ENCODE peak calls at places on chromosomes 4 and X, in four cellular contexts. One of them, this sample, is unnamed.

GRCh38 chr4:165580379-165580905 is 201.6 kb downstream of the CPE start:
- DNase-seq in pancreas: no peak
- DNase-seq in brain microvascular endothelial cell: peak; percentile 85
- DNase-seq in HFF-Myc: peak; percentile 14
- DNase-seq in this sample: no peak

GRCh38 chrX:17544831-17545230 is 169.8 kb downstream of the NHS start:
- DNase-seq in HFF-Myc: no peak
- DNase-seq in brain microvascular endothelial cell: no peak
- DNase-seq in pancreas: no peak
- DNase-seq in this sample: no peak

GRCh38 chrX:140710710-140711109 is 1.2 kb downstream of the LINC00632 start:
- DNase-seq in brain microvascular endothelial cell: peak; percentile 30
- DNase-seq in HFF-Myc: no peak
- DNase-seq in pancreas: no peak
- DNase-seq in this sample: no peak

GRCh38 chr4:14837860-14838259 is 164.4 kb upstream of the CPEB2 start:
- DNase-seq in pancreas: no peak
- DNase-seq in brain microvascular endothelial cell: no peak
- DNase-seq in HFF-Myc: no peak
- DNase-seq in this sample: no peak

GRCh38 chrX:27336466-27337091 is 126.6 kb downstream of the PPP4R3C start:
- DNase-seq in brain microvascular endothelial cell: peak; percentile 15
- DNase-seq in pancreas: peak; percentile 24
- DNase-seq in HFF-Myc: peak; percentile 0
- DNase-seq in this sample: no peak

GRCh38 chr4:40210776-40211175 is 13.9 kb downstream of the RHOH start:
- DNase-seq in HFF-Myc: no peak
- DNase-seq in pancreas: no peak
- DNase-seq in brain microvascular endothelial cell: no peak
- DNase-seq in this sample: no peak

GRCh38 chr4:78656968-78657445 is 105.4 kb downstream of the ANXA3 start:
- DNase-seq in HFF-Myc: no peak
- DNase-seq in pancreas: no peak
- DNase-seq in brain microvascular endothelial cell: no peak
- DNase-seq in this sample: no peak

GRCh38 chrX:25275159-25275558 is 259.4 kb upstream of the ARX start:
- DNase-seq in HFF-Myc: no peak
- DNase-seq in brain microvascular endothelial cell: no peak
- DNase-seq in pancreas: no peak
- DNase-seq in this sample: no peak

GRCh38 chr4:87589531-87589930 is 18.8 kb upstream of the DSPP start:
- DNase-seq in HFF-Myc: peak; percentile 6
- DNase-seq in brain microvascular endothelial cell: peak; percentile 89
- DNase-seq in pancreas: no peak
- DNase-seq in this sample: no peak

GRCh38 chr4:142404191-142404611 is 441.9 kb downstream of the INPP4B start:
- DNase-seq in HFF-Myc: no peak
- DNase-seq in pancreas: no peak
- DNase-seq in brain microvascular endothelial cell: peak; percentile 77
- DNase-seq in this sample: no peak

GRCh38 chr4:85423414-85423813 is 51.5 kb upstream of the ARHGAP24 start:
- DNase-seq in HFF-Myc: no peak
- DNase-seq in pancreas: no peak
- DNase-seq in brain microvascular endothelial cell: no peak
- DNase-seq in this sample: no peak

GRCh38 chrX:13762015-13762414 is 27.5 kb downstream of the OFD1 start:
- DNase-seq in pancreas: no peak
- DNase-seq in HFF-Myc: no peak
- DNase-seq in brain microvascular endothelial cell: no peak
- DNase-seq in this sample: no peak

GRCh38 chr4:90837241-90837640 is 710.0 kb downstream of the CCSER1 start:
- DNase-seq in brain microvascular endothelial cell: no peak
- DNase-seq in HFF-Myc: no peak
- DNase-seq in pancreas: no peak
- DNase-seq in this sample: no peak

GRCh38 chr4:90833698-90834097 is 706.5 kb downstream of the CCSER1 start:
- DNase-seq in pancreas: no peak
- DNase-seq in HFF-Myc: no peak
- DNase-seq in brain microvascular endothelial cell: no peak
- DNase-seq in this sample: no peak
- H3K4me3 ChIP-seq in pancreas: no peak overlapping the region
- H3K4me3 ChIP-seq in HFF-Myc: no peak overlapping the region
- H3K4me3 ChIP-seq in brain microvascular endothelial cell: no peak overlapping the region
- H3K4me3 ChIP-seq in this sample: no peak overlapping the region

DNA sequence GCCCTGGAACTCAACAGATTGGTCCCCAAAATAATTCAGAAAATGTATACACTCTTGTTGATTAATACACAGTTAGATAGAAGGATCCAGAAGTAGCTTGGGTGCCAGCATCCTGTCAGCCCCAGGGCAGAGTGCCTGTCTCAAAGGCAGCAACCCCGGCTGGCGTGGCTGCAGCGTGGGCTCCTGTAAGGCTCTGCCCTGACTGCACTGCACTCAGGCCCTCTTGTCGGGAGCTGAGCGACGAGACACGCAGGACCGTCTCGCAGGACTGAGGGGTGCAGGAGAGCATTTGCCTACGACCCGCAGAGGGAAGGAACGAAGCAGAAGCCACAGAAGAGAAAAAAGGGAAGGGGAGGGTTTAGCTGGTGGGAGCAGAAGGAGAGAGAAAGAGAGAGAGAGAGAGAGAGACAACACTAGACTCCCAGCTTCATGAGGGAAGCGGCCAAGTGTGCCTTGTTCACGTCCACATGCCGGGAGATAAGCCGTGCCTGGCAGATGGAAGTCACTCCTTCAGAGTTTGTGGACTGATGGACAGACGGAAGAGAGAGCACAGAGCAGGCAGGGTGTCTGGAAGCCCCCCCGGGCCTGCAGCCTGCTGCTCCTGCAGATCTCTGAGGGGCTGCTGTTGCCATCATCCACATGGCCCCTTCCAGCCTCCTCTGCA is 38.7 kb upstream of the HELT start:
- DNase-seq in HFF-Myc: no peak
- DNase-seq in brain microvascular endothelial cell: no peak
- DNase-seq in pancreas: no peak
- DNase-seq in this sample: no peak
- TF ChIP-seq CTCF in HFF-Myc: no peak
- TF ChIP-seq CTCF in brain microvascular endothelial cell: no peak
- TF ChIP-seq CTCF in pancreas: no peak
- TF ChIP-seq CTCF in this sample: no peak

GRCh38 chrX:40145670-40146470 is 48.1 kb upstream of the BCOR start:
- DNase-seq in brain microvascular endothelial cell: no peak
- DNase-seq in HFF-Myc: no peak
- DNase-seq in pancreas: no peak
- DNase-seq in this sample: no peak

GRCh38 chrX:40145001-40145631 is 47.4 kb upstream of the BCOR start:
- DNase-seq in HFF-Myc: peak; percentile 33
- DNase-seq in pancreas: peak; percentile 34
- DNase-seq in brain microvascular endothelial cell: no peak
- DNase-seq in this sample: no peak

GRCh38 chrX:40147399-40148188 is 49.8 kb upstream of the BCOR start:
- DNase-seq in HFF-Myc: no peak
- DNase-seq in pancreas: no peak
- DNase-seq in brain microvascular endothelial cell: no peak
- DNase-seq in this sample: no peak

GRCh38 chrX:40148189-40148438 is 50.4 kb upstream of the BCOR start:
- DNase-seq in brain microvascular endothelial cell: no peak
- DNase-seq in HFF-Myc: no peak
- DNase-seq in pancreas: no peak
- DNase-seq in this sample: no peak

DNA sequence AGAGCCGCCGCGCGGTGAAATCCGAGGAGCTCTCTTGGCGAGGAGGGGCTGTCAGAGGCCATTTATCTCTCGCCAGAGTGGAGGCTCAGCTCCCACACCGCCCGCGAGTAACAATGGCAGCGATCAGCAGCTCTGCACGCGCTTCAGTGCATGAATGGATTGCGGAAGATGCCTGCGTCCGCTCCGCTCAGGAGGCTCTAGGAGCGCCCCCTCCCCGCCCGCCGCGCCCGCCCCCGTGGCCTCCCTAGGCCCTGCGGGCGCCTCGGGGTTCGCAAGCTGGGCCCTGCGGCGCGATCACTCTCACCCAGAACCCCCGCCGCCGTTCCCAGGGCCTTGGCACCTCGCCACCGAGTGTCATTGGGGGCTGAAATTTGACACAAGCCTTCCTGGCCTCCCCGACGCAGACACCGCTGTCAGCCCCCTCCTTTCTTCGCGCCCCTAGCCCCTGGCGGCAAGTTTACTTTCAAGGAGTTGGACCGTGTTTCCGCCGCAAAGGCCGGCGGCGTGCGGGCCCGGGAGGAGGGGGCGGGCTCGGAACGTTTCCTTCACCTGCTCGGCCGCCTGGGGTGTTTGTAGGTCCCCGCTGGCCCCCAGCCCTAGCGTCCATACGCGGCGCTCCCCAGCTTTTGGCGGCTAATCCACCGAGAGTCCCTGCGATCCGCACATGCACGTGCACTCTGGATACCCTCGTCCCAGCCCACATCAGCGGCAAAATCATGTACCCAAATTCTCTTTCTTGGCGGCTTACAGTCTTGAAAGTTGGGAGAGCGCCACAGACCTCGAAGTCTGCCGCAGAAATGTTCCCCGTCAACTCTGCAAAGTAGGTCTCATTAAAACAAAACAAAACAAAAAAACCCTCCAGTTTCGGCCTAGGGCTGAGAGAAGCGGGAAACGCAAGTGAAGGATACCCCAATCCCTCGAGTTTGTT is 49.0 kb upstream of the BCOR start:
- DNase-seq in HFF-Myc: no peak
- DNase-seq in pancreas: peak; percentile 50
- DNase-seq in brain microvascular endothelial cell: no peak
- DNase-seq in this sample: no peak
- H3K4me3 ChIP-seq in HFF-Myc: peak overlapping the region; percentile 45
- H3K4me3 ChIP-seq in pancreas: peak overlapping the region; percentile 10
- H3K4me3 ChIP-seq in brain microvascular endothelial cell: peak overlapping the region; percentile 51
- H3K4me3 ChIP-seq in this sample: peak overlapping the region; percentile 32

GRCh38 chr4:141258558-141258957 is 37.9 kb downstream of the ZNF330 start:
- DNase-seq in pancreas: no peak
- DNase-seq in brain microvascular endothelial cell: no peak
- DNase-seq in HFF-Myc: no peak
- DNase-seq in this sample: no peak
- TF ChIP-seq CTCF in pancreas: no peak
- TF ChIP-seq CTCF in brain microvascular endothelial cell: peak; percentile 10
- TF ChIP-seq CTCF in HFF-Myc: no peak
- TF ChIP-seq CTCF in this sample: no peak

GRCh38 chr4:131499139-131499873 is 1649.8 kb upstream of the PCDH10 start:
- DNase-seq in brain microvascular endothelial cell: peak; percentile 62
- DNase-seq in HFF-Myc: peak; percentile 2
- DNase-seq in pancreas: no peak
- DNase-seq in this sample: no peak
- H3K4me3 ChIP-seq in brain microvascular endothelial cell: no peak overlapping the region
- H3K4me3 ChIP-seq in HFF-Myc: no peak overlapping the region
- H3K4me3 ChIP-seq in pancreas: no peak overlapping the region
- H3K4me3 ChIP-seq in this sample: no peak overlapping the region

This sample was measured in prostate gland.